ENCODE peak calls at places on chromosomes 3 and 15, in five cellular contexts. Z, D, E, F and B are unnamed samples.

GRCh38 chr3:58008140-58009025 is at the start of gene FLNB:
- DNase-seq in E (peak), F (peak), D (peak), Z (peak), B (peak)

GRCh38 chr15:36109943-36110658 is 469.3 kb upstream of the CDIN1 start:
- DNase-seq in F (no peak), E (no peak), D (peak), Z (no peak), B (no peak)

GRCh38 chr3:121626495-121626894 is 33.3 kb downstream of the FBXO40 start:
- DNase-seq in E (no peak), D (no peak), F (no peak), Z (no peak), B (no peak)

GRCh38 chr3:109122690-109123089 is 4.8 kb upstream of the MORC1 start:
- DNase-seq in F (no peak), E (no peak), Z (no peak), D (no peak), B (no peak)

GRCh38 chr3:4904801-4905695 is 74.2 kb upstream of the BHLHE40 start:
- DNase-seq in Z (no peak), E (no peak), D (peak), F (peak), B (no peak)

GRCh38 chr15:68342351-68342750 is 64.8 kb downstream of the FEM1B start:
- DNase-seq in F (no peak), Z (no peak), D (no peak), E (no peak), B (peak)

GRCh38 chr3:136595862-136596697 is 156.1 kb downstream of the STAG1 start:
- DNase-seq in D (peak), Z (no peak), F (no peak), E (no peak), B (no peak)

GRCh38 chr15:93895976-93896770 is 335.2 kb upstream of the MCTP2 start:
- DNase-seq in F (no peak), E (no peak), D (no peak), Z (no peak), B (no peak)

GRCh38 chr15:31051646-31052045 is 49.9 kb downstream of the TRPM1 start:
- DNase-seq in D (no peak), Z (no peak), F (no peak), E (no peak), B (no peak)

GRCh38 chr3:31911643-31912042 is 69.4 kb downstream of the OSBPL10 start:
- DNase-seq in E (no peak), Z (no peak), D (peak), F (no peak), B (no peak)

GRCh38 chr3:128112406-128112968 is 11.1 kb downstream of the RUVBL1 start:
- DNase-seq in E (peak), Z (peak), D (peak), F (no peak), B (no peak)

GRCh38 chr3:158103131-158103955 is 2.9 kb downstream of the SHOX2 start:
- DNase-seq in D (no peak), E (no peak), F (no peak), Z (no peak), B (peak)

GRCh38 chr3:129684270-129684669 is 77.8 kb upstream of the PLXND1 start:
- DNase-seq in F (no peak), D (no peak), Z (no peak), E (no peak), B (no peak)

GRCh38 chr15:62541250-62541649 is 376.2 kb upstream of the C2CD4B start:
- DNase-seq in Z (no peak), D (no peak), F (no peak), E (no peak), B (no peak)

GRCh38 chr3:128435058-128435457 is 31.6 kb downstream of the DNAJB8 start:
- DNase-seq in D (no peak), E (no peak), Z (no peak), F (no peak), B (no peak)

GRCh38 chr3:149299938-149300791 is 33.3 kb downstream of the TM4SF18 start:
- DNase-seq in D (peak), E (peak), F (peak), Z (peak), B (no peak)

GRCh38 chr3:58029842-58030584 is 21.8 kb downstream of the FLNB start:
- DNase-seq in E (no peak), F (no peak), D (no peak), Z (no peak), B (no peak)

GRCh38 chr3:113758389-113759029 is 11.7 kb downstream of the ATP6V1A start:
- DNase-seq in D (peak), Z (no peak), E (no peak), F (no peak), B (no peak)

GRCh38 chr15:73715417-73715816 is 31.2 kb downstream of the CD276 start:
- DNase-seq in E (no peak), D (no peak), F (no peak), Z (no peak), B (no peak)

GRCh38 chr3:136576279-136577009 is 175.7 kb downstream of the STAG1 start:
- DNase-seq in Z (no peak), F (no peak), E (no peak), D (no peak), B (no peak)

GRCh38 chr3:61561374-61562041 is at the start of gene PTPRG:
- DNase-seq in E (peak), Z (peak), D (peak), F (peak), B (peak)

GRCh38 chr3:13013994-13014754 is 59.1 kb downstream of the IQSEC1 start:
- DNase-seq in F (no peak), D (no peak), E (no peak), Z (no peak), B (no peak)

GRCh38 chr3:10772230-10773161 is 43.5 kb upstream of the SLC6A11 start:
- DNase-seq in D (peak), Z (peak), E (no peak), F (no peak), B (no peak)

GRCh38 chr15:61227269-61228024 is 1.7 kb downstream of the RORA start:
- DNase-seq in D (peak), E (no peak), F (peak), Z (peak), B (peak)

GRCh38 chr3:40299721-40300335 is 9.7 kb upstream of the EIF1B start:
- DNase-seq in F (no peak), D (peak), Z (peak), E (no peak), B (no peak)